ENCODE peak calls at places on chromosomes 4 and X, in five cellular contexts. Y is upper lobe of left lung, K is K562, S is HepG2, T is GM12878. U is an unnamed sample.

GRCh38 chr4:93031431-93032098 is 727.8 kb downstream of the GRID2 start:
- ATAC-seq in Y (no peak), K (no peak), S (no peak), T (peak), U (no peak)

GRCh38 chr4:174211611-174212044 is 71.8 kb downstream of the FBXO8 start:
- ATAC-seq in Y (peak), K (no peak), S (peak), T (peak), U (no peak)

GRCh38 chrX:129655547-129656248 is 942 bp upstream of the APLN start:
- ATAC-seq in Y (no peak), K (peak), S (peak), T (peak), U (no peak)

GRCh38 chr4:81814909-81815539 is 343.3 kb upstream of the RASGEF1B start:
- ATAC-seq in Y (no peak), K (peak), S (no peak), T (no peak), U (peak)

GRCh38 chrX:40340116-40340515 is 240.7 kb upstream of the ATP6AP2 start:
- ATAC-seq in Y (no peak), K (no peak), S (no peak), T (no peak), U (no peak)

GRCh38 chr4:142345909-142346308 is 500.2 kb downstream of the INPP4B start:
- ATAC-seq in Y (no peak), K (no peak), S (no peak), T (peak), U (no peak)

GRCh38 chrX:21225643-21226042 is 148.6 kb upstream of the CNKSR2 start:
- ATAC-seq in Y (no peak), K (no peak), S (no peak), T (no peak), U (no peak)

GRCh38 chr4:73891739-73892405 is 22.7 kb downstream of the CXCL1 start:
- ATAC-seq in Y (no peak), K (no peak), S (no peak), T (no peak), U (peak)

DNA sequence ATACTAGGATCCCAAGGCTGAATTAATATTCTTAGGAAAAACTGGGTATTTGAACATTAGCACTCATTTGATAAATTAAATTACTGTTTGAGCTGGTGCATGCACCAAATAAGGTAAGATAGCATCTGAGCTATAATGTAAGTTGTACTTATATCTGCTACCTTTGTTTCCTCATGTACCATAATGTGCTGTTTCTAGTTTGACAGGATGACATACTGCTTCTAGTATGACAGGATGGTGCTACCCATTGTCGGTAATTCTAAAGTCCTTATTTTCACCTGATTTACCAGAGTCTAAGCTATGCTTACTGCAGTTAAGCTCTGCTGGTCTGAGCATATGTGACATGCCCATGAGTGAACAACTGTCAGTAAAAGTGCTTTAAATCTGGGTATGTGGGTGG is 1017.5 kb upstream of the IGFBP7 start:
- ATAC-seq in Y (no peak), K (no peak), S (no peak), T (no peak), U (no peak)
- TF ChIP-seq EP300 in Y (no peak), K (no peak), S (no peak), T (no peak), U (no peak)

GRCh38 chrX:103686199-103687072 is at the start of gene MORF4L2:
- ATAC-seq in Y (peak), K (peak), S (peak), T (peak), U (peak)

GRCh38 chrX:103687073-103687695 is 685 bp upstream of the MORF4L2 start:
- ATAC-seq in Y (peak), K (peak), S (peak), T (peak), U (peak)

GRCh38 chrX:103685396-103685795 is 1.1 kb downstream of the MORF4L2 start:
- ATAC-seq in Y (no peak), K (no peak), S (no peak), T (no peak), U (no peak)

GRCh38 chrX:103688949-103689348 is 2.5 kb upstream of the MORF4L2 start:
- ATAC-seq in Y (no peak), K (no peak), S (no peak), T (peak), U (no peak)

GRCh38 chrX:103687696-103688191 is 1.2 kb upstream of the MORF4L2 start:
- ATAC-seq in Y (peak), K (peak), S (no peak), T (peak), U (peak)
- TF ChIP-seq POLR2AphosphoS5 in Y (peak), K (peak), S (no peak), T (peak), U (peak)

GRCh38 chr4:128471576-128471975 is 184.0 kb upstream of the PGRMC2 start:
- ATAC-seq in Y (no peak), K (peak), S (no peak), T (no peak), U (no peak)

GRCh38 chr4:128477540-128477939 is 189.9 kb upstream of the PGRMC2 start:
- ATAC-seq in Y (no peak), K (no peak), S (no peak), T (no peak), U (no peak)

GRCh38 chr4:128480945-128481344 is 193.3 kb upstream of the PGRMC2 start:
- ATAC-seq in Y (no peak), K (no peak), S (no peak), T (no peak), U (no peak)

GRCh38 chr4:128470492-128471053 is 183.0 kb upstream of the PGRMC2 start:
- ATAC-seq in Y (no peak), K (no peak), S (no peak), T (no peak), U (no peak)

GRCh38 chr4:128475597-128475996 is 188.0 kb upstream of the PGRMC2 start:
- ATAC-seq in Y (no peak), K (no peak), S (no peak), T (peak), U (no peak)
- H3K27ac ChIP-seq in Y (no peak), K (no peak), S (no peak), T (no peak), U (no peak)

GRCh38 chr4:37759833-37760232 is 66.7 kb upstream of the PGM2 start:
- ATAC-seq in Y (no peak), K (no peak), S (no peak), T (no peak), U (no peak)

GRCh38 chr4:37760840-37761239 is 65.6 kb upstream of the PGM2 start:
- ATAC-seq in Y (no peak), K (no peak), S (peak), T (no peak), U (no peak)

GRCh38 chr4:37757705-37758104 is 68.8 kb upstream of the PGM2 start:
- ATAC-seq in Y (peak), K (no peak), S (no peak), T (no peak), U (no peak)

GRCh38 chr4:37757121-37757520 is 69.4 kb upstream of the PGM2 start:
- ATAC-seq in Y (no peak), K (no peak), S (no peak), T (no peak), U (no peak)

DNA sequence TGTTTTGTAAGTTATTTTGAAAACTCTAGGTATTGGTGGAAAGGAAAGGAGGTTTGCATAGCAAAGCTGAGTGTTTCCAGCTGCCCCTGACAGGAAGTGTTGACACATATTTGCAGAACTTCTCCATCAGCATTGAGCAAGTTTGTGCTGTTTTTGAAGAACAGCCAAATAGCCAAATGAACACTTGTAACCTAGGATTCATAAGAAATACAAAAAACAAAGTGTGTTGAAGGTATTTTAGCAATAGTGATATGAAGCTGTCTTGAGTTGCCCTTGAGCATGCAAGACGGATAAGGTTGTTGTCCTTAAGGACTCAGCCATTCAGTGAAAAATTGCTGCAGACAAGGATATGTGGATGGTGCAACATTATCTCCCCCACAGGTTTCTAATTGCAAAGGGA is 68.3 kb upstream of the PGM2 start:
- ATAC-seq in Y (peak), K (no peak), S (peak), T (no peak), U (peak)
- TF ChIP-seq EP300 in Y (peak), K (no peak), S (peak), T (no peak), U (no peak)